ENCODE peak calls at places on chromosomes 16 and 17, in four cellular contexts. O is right lobe of liver, R is A673, H is AG09309. M is an unnamed sample.

GRCh38 chr17:79664925-79665738 is 54.3 kb upstream of the RBFOX3 start:
- DNase-seq in O (peak), R (no peak), H (no peak), M (no peak)

GRCh38 chr17:4719684-4720221 is 9.3 kb downstream of the ARRB2 start:
- DNase-seq in O (peak), R (no peak), H (no peak), M (no peak)

GRCh38 chr17:68674271-68674925 is 73.2 kb upstream of the FAM20A start:
- DNase-seq in O (no peak), R (no peak), H (no peak), M (no peak)

GRCh38 chr17:44360826-44361225 is 2.8 kb downstream of the FAM171A2 start:
- DNase-seq in O (no peak), R (no peak), H (no peak), M (no peak)

GRCh38 chr17:80636356-80637285 is 92.0 kb downstream of the RPTOR start:
- DNase-seq in O (no peak), R (no peak), H (no peak), M (no peak)

GRCh38 chr16:84537431-84538151 is 33.1 kb upstream of the MEAK7 start:
- DNase-seq in O (no peak), R (no peak), H (no peak), M (no peak)

GRCh38 chr17:61503961-61504360 is 51.7 kb downstream of the TBX4 start:
- DNase-seq in O (no peak), R (no peak), H (no peak), M (no peak)

GRCh38 chr17:34447406-34447805 is 84.4 kb upstream of the CCL1 start:
- DNase-seq in O (no peak), R (no peak), H (no peak), M (no peak)

GRCh38 chr17:72126575-72127486 is 6.0 kb downstream of the SOX9 start:
- DNase-seq in O (no peak), R (no peak), H (no peak), M (no peak)

GRCh38 chr17:49187301-49187700 is 23.1 kb downstream of the GNGT2 start:
- DNase-seq in O (no peak), R (no peak), H (no peak), M (no peak)

GRCh38 chr17:12301551-12301950 is 280.9 kb downstream of the MAP2K4 start:
- DNase-seq in O (no peak), R (no peak), H (no peak), M (no peak)

GRCh38 chr16:28912558-28912957 is 12.5 kb downstream of the RABEP2 start:
- DNase-seq in O (no peak), R (no peak), H (no peak), M (no peak)

GRCh38 chr16:84360748-84361147 is 7.6 kb upstream of the ATP2C2 start:
- DNase-seq in O (no peak), R (no peak), H (no peak), M (no peak)

GRCh38 chr17:48149174-48150106 is 41.9 kb downstream of the SNX11 start:
- DNase-seq in O (no peak), R (peak), H (no peak), M (no peak)

GRCh38 chr16:373848-374615 is 3.7 kb upstream of the MRPL28 start:
- DNase-seq in O (no peak), R (no peak), H (no peak), M (peak)

GRCh38 chr17:60720763-60721531 is 43.3 kb downstream of the BCAS3 start:
- DNase-seq in O (no peak), R (peak), H (peak), M (no peak)

GRCh38 chr16:56388209-56388608 is 37.1 kb downstream of the AMFR start:
- DNase-seq in O (no peak), R (no peak), H (no peak), M (no peak)

GRCh38 chr17:57615836-57616235 is 129.3 kb downstream of the CCDC182 start:
- DNase-seq in O (no peak), R (no peak), H (no peak), M (no peak)

GRCh38 chr17:27455914-27456680 is at the start of gene KSR1:
- DNase-seq in O (peak), R (peak), H (no peak), M (peak)
- TF ChIP-seq CTCF in O (peak), R (peak), H (no peak), M (peak)

GRCh38 chr16:49085689-49086088 is 195.9 kb downstream of the CBLN1 start:
- DNase-seq in O (no peak), R (no peak), H (no peak), M (no peak)

GRCh38 chr16:49089039-49089438 is 192.6 kb downstream of the CBLN1 start:
- DNase-seq in O (no peak), R (no peak), H (no peak), M (no peak)

GRCh38 chr16:49093939-49094338 is 187.7 kb downstream of the CBLN1 start:
- DNase-seq in O (no peak), R (no peak), H (no peak), M (no peak)

GRCh38 chr16:49092704-49093103 is 188.9 kb downstream of the CBLN1 start:
- DNase-seq in O (no peak), R (no peak), H (no peak), M (no peak)

DNA sequence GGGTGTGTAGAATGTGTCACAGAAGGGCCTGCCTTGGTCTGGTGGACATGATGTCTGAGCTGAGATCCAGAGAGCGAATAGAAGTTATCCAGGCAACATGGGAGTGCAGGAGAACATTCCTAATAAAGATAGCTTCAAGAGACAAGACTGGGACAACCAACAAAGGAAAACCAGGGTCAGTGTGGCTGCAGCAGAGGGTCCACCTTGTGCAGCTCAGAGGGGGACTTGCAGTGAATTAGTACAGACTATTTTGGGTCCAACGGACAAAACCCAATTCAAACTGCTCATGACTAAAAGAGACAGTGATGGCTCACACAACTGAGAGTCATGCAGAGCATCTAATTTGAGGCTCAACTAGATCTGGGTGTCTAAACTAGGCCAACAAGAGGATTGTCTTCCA is 192.1 kb downstream of the CBLN1 start:
- DNase-seq in O (no peak), R (no peak), H (no peak), M (no peak)
- TF ChIP-seq CTCF in O (no peak), R (no peak), H (no peak), M (no peak)

DNA sequence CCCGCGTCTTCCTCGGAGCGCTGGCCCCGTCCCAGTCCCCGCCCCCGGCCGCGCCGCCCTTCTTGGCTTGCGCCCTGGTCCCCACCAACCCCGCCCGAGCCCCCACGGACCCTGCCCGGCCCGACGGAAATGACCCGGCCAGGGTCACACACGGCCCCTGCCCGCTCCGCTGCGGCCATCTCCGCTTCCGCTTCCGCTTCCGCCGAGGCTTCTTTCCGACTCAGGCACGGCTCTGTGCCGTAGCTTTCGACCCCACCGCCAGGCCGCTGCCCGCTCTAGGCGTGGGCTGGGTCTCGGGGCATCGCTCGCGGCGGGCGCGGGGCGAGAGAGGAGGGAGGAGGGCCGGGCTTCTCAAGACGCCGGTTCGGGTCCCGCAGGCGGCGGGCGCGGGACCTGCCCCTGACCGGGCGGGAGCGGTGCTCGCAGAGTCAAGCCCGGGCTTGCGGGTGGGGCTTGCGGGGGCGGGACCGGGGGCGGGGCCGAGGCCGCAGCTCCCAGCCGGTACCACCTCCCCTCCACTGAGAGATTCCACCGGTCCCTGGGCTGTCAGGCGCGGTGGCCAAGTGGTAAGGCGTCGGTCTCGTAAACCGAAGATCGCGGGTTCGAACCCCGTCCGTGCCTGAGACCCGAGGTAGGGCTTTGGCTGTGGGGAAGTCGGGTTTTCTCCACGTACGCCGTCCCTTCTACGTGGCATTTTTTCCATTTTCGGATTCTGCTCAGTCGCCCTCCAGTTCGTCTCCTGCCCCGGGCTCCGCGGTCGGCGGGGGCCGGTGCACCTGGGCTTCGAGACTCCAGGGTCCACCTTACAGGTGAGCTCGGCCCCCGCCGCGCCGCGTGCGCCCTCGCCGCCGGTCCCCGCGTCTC is 158.3 kb downstream of the RAB11FIP4 start:
- DNase-seq in O (peak), R (peak), H (peak), M (no peak)
- TF ChIP-seq CTCF in O (no peak), R (no peak), H (no peak), M (no peak)

GRCh38 chr16:25106567-25107465 is 4.7 kb upstream of the LCMT1 start:
- DNase-seq in O (peak), R (peak), H (peak), M (peak)

GRCh38 chr16:25109643-25110042 is 1.9 kb upstream of the LCMT1 start:
- DNase-seq in O (no peak), R (peak), H (peak), M (peak)

GRCh38 chr16:25107466-25107792 is 4.1 kb upstream of the LCMT1 start:
- DNase-seq in O (no peak), R (no peak), H (no peak), M (no peak)

GRCh38 chr16:25110392-25110947 is 1.1 kb upstream of the LCMT1 start:
- DNase-seq in O (no peak), R (peak), H (no peak), M (no peak)

DNA sequence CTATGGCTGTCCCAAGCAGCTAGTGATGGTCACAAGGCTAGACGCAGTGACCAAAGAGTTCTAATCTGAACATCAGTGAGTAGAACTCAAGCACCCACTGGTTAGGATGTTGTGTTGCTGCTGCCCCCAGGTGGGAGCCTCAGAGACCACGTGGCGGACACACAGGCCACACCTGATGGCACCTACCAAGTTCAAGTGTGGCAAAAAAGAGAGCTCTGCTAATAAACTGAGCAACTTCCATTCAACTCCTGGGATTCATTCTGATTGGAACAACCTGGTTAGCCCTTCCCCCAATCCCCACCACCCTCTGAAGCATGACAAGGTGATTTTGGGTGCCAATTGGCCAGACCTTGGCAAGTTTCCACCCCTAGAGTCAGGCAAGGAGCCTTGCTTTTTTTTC is 3.5 kb upstream of the LCMT1 start:
- DNase-seq in O (no peak), R (peak), H (no peak), M (no peak)
- TF ChIP-seq CTCF in O (no peak), R (peak), H (no peak), M (no peak)